ENCODE peak calls at places on chromosomes 7 and 10, in five cellular contexts. C is endothelial cell of umbilical vein, K is body of pancreas, A is GM12878, L is transverse colon. N is an unnamed sample.

GRCh38 chr10:58641708-58642107 is 129.0 kb downstream of the BICC1 start:
- DNase-seq in A (no peak), K (no peak), L (no peak), C (no peak), N (no peak)

GRCh38 chr7:137715546-137715945 is 131.2 kb downstream of the DGKI start:
- DNase-seq in A (no peak), L (no peak), K (no peak), C (no peak), N (no peak)

GRCh38 chr7:117227091-117227490 is 95.8 kb downstream of the WNT2 start:
- DNase-seq in A (no peak), L (no peak), K (no peak), C (no peak), N (no peak)

GRCh38 chr7:123917878-123918277 is 7.2 kb upstream of the SPAM1 start:
- DNase-seq in K (no peak), L (no peak), C (no peak), A (no peak), N (no peak)

GRCh38 chr10:14700551-14700950 is 74.1 kb downstream of the FAM107B start:
- DNase-seq in L (no peak), K (no peak), C (no peak), A (no peak), N (no peak)

GRCh38 chr10:5888843-5889623 is 660 bp downstream of the ANKRD16 start:
- DNase-seq in C (peak), L (peak), K (peak), A (no peak), N (no peak)

GRCh38 chr10:14160299-14160698 is 170.4 kb downstream of the FRMD4A start:
- DNase-seq in A (no peak), L (no peak), C (no peak), K (no peak), N (no peak)

GRCh38 chr10:132259674-132260073 is 48.1 kb downstream of the STK32C start:
- DNase-seq in A (no peak), K (no peak), C (no peak), L (no peak), N (no peak)

GRCh38 chr7:296546-296945 is 6.6 kb downstream of the FOXL3 start:
- DNase-seq in C (no peak), K (no peak), A (no peak), L (no peak), N (no peak)

GRCh38 chr7:45161842-45162241 is 4.3 kb downstream of the RAMP3 start:
- DNase-seq in A (no peak), C (no peak), K (no peak), L (no peak), N (no peak)

GRCh38 chr10:21527634-21528451 is 2.4 kb upstream of the SKIDA1 start:
- DNase-seq in C (peak), K (no peak), L (no peak), A (no peak), N (no peak)

GRCh38 chr7:92400013-92400412 is 47.3 kb upstream of the GATAD1 start:
- DNase-seq in A (no peak), K (no peak), C (no peak), L (no peak), N (no peak)

GRCh38 chr7:50962962-50963374 is 180.3 kb upstream of the GRB10 start:
- DNase-seq in C (peak), A (no peak), K (peak), L (peak), N (no peak)

GRCh38 chr7:44431091-44431608 is 59.3 kb downstream of the NUDCD3 start:
- DNase-seq in A (no peak), L (peak), C (peak), K (peak), N (no peak)

GRCh38 chr7:79652619-79653018 is 199.2 kb upstream of the MAGI2 start:
- DNase-seq in C (no peak), K (no peak), L (no peak), A (no peak), N (no peak)

GRCh38 chr10:81116201-81116600 is 578.5 kb downstream of the SH2D4B start:
- DNase-seq in A (no peak), C (no peak), K (no peak), L (no peak), N (no peak)

GRCh38 chr7:114931656-114932011 is 9.7 kb downstream of the MDFIC start:
- DNase-seq in L (peak), C (no peak), A (no peak), K (no peak), N (no peak)

GRCh38 chr10:109894516-109894915 is 28.8 kb downstream of the XPNPEP1 start:
- DNase-seq in C (peak), A (no peak), K (peak), L (peak), N (no peak)

GRCh38 chr7:102992820-102993531 is 80.2 kb downstream of the LRRC17 start:
- DNase-seq in K (peak), L (no peak), A (no peak), C (peak), N (no peak)

GRCh38 chr7:12508005-12508404 is 62.5 kb upstream of the SCIN start:
- DNase-seq in A (no peak), L (no peak), K (no peak), C (no peak), N (no peak)

GRCh38 chr7:32519763-32520162 is 24.5 kb downstream of the AVL9 start:
- DNase-seq in A (no peak), C (no peak), L (no peak), K (no peak), N (no peak)

GRCh38 chr7:100503350-100503735 is 19.6 kb downstream of the NYAP1 start:
- DNase-seq in K (no peak), L (no peak), C (no peak), A (no peak), N (no peak)

GRCh38 chr7:51316666-51317581 is at the start of gene COBL:
- DNase-seq in A (no peak), C (no peak), L (peak), K (peak), N (peak)

GRCh38 chr7:66145404-66145843 is 30.8 kb downstream of the CRCP start:
- DNase-seq in A (no peak), K (no peak), C (no peak), L (peak), N (no peak)

GRCh38 chr10:124724279-124725027 is 19.7 kb downstream of the FAM53B start:
- DNase-seq in A (no peak), K (no peak), L (peak), C (no peak), N (peak)

GRCh38 chr7:128459394-128459878 is 3.8 kb downstream of the HILPDA start:
- DNase-seq in A (peak), L (peak), K (peak), C (peak), N (no peak)

GRCh38 chr7:112630565-112630964 is 149.8 kb downstream of the LSMEM1 start:
- DNase-seq in L (no peak), K (no peak), A (no peak), C (peak), N (no peak)

GRCh38 chr7:87058739-87059524 is 522 bp downstream of the ELAPOR2 start:
- DNase-seq in A (no peak), L (peak), K (peak), C (peak), N (peak)

GRCh38 chr10:31749981-31750850 is 178.4 kb downstream of the ARHGAP12 start:
- DNase-seq in K (peak), L (peak), A (no peak), C (peak), N (no peak)

GRCh38 chr7:46900312-46901263 is 681.3 kb downstream of the TNS3 start:
- DNase-seq in K (no peak), L (no peak), A (no peak), C (no peak), N (no peak)

DNA sequence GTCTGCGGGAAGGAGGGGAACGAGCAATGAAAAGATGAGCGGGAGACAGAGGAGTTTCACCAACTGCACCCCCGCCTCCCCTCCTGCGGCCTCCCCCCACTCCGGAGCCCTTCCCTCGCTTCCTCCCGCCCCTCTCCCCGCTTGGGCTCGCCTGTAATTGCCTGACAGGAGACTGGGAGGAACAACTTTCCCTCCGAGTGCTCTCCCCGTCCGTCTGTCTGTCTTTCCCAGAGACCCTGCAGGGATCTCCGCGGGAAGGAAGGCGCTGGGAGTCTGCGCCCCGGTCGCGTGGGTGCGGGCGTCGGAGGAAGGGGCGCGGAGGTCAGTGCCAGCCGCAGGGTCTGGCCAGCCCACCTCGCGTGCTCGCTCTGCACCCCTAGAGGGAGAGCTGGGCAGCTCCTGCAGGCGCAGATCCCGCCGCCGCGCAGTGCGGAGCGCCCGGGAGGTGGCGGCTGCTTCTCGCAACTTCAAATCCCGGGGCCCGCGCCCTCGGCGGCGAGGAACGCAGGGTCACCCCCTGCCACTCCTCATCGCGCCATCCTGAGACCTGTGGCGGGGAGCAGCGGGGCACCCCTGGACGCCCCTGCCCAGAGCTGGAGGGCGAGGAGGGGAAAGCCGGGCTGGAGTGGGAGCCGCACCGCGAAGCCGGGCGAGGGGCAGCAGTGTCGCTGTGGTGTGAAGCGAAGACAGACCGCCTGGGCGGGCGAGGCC is 527 bp upstream of the NRP1 start:
- DNase-seq in L (peak), K (peak), C (peak), A (no peak), N (peak)
- TF ChIP-seq POLR2A in L (peak), K (peak), C (no peak), A (no peak), N (peak)

DNA sequence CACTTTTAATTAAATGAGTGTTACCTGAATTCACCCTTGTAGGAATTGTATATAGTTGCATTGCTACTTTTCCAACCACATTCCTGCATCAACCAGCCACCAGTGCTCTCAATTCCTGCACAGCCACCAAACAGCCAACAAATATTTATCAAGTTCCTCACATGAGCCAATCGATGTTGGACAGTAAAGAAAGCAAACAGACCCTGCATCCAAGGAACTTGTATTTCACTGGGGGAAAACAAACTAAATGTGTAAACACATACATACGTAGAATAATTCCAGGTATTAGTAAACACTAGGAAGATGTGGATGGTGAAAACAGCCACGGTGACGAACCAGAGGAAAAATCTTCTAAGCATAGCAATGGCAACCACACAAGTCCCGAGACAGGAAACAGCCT is 111.3 kb downstream of the XRCC2 start:
- DNase-seq in L (no peak), K (no peak), C (no peak), A (no peak), N (no peak)
- TF ChIP-seq POLR2A in L (no peak), K (no peak), C (no peak), A (no peak), N (no peak)

GRCh38 chr10:43137971-43138756 is at the start of gene CSGALNACT2:
- DNase-seq in L (peak), A (no peak), C (peak), K (peak), N (peak)
- TF ChIP-seq POLR2A in L (peak), A (peak), C (peak), K (peak), N (peak)

GRCh38 chr10:97640174-97640867 is at the start of gene PI4K2A:
- DNase-seq in C (peak), A (peak), L (peak), K (peak), N (peak)
- TF ChIP-seq POLR2A in C (peak), A (peak), L (peak), K (peak), N (peak)

GRCh38 chr7:140230862-140231778 is 54.3 kb upstream of the KDM7A start:
- DNase-seq in L (peak), A (no peak), C (peak), K (peak), N (peak)
- TF ChIP-seq POLR2A in L (peak), A (no peak), C (no peak), K (no peak), N (no peak)